ENCODE peak calls at places on chromosome 12, in eight cellular contexts. Y is T-helper 17 cell, J is RPMI7951, C is GM12892, L is ovary, D is NCI-H345, A is neural crest cell, O is HepG2. U is an unnamed sample.
A peak's percentile ranks its signal among the peaks of the same experiment; 100 is the strongest.

GRCh38 chr12:12642916-12643315 is 31.2 kb downstream of the CREBL2 start:
- DNase-seq in A (no peak), C (no peak), J (no peak), O (no peak), Y (no peak), L (no peak), D (no peak), U (no peak)

GRCh38 chr12:88691811-88692210 is 111.5 kb upstream of the KITLG start:
- DNase-seq in Y (no peak), D (no peak), O (no peak), L (no peak), C (no peak), J (no peak), A (no peak), U (no peak)

GRCh38 chr12:15732341-15733061 is 56.7 kb downstream of the EPS8 start:
- DNase-seq in D (no peak), L (no peak), O (peak; percentile 58), J (peak; percentile 39), Y (no peak), A (no peak), C (no peak), U (no peak)

GRCh38 chr12:124461851-124462623 is 105.4 kb downstream of the NCOR2 start:
- DNase-seq in L (no peak), C (no peak), J (no peak), D (no peak), A (no peak), O (no peak), Y (no peak), U (no peak)

GRCh38 chr12:22631863-22632463 is 7.0 kb downstream of the ETNK1 start:
- DNase-seq in L (no peak), A (no peak), C (no peak), Y (no peak), D (no peak), J (peak; percentile 2), O (no peak), U (no peak)

GRCh38 chr12:93167841-93168492 is 209.8 kb upstream of the NUDT4 start:
- DNase-seq in O (peak; percentile 20), J (peak; percentile 28), C (no peak), Y (no peak), A (no peak), D (peak; percentile 2), L (no peak), U (peak; percentile 11)

GRCh38 chr12:69066420-69067373 is 133.7 kb upstream of the CPM start:
- DNase-seq in D (no peak), A (no peak), C (no peak), Y (no peak), O (no peak), J (no peak), L (no peak), U (no peak)

GRCh38 chr12:87661770-87662402 is 367.3 kb downstream of the C12orf50 start:
- DNase-seq in A (no peak), O (no peak), D (no peak), Y (no peak), J (peak; percentile 6), L (no peak), C (no peak), U (no peak)

GRCh38 chr12:42483534-42483857 is 106.0 kb downstream of the PRICKLE1 start:
- DNase-seq in D (no peak), Y (peak; percentile 11), J (no peak), L (peak; percentile 78), A (no peak), C (peak; percentile 41), O (no peak), U (peak; percentile 22)

GRCh38 chr12:131840643-131841416 is 12.6 kb downstream of the MMP17 start:
- DNase-seq in Y (no peak), J (no peak), O (no peak), L (no peak), D (no peak), A (no peak), C (no peak), U (no peak)

GRCh38 chr12:108332791-108333382 is 6.2 kb downstream of the CMKLR1 start:
- DNase-seq in D (no peak), A (no peak), C (no peak), Y (no peak), J (peak; percentile 85), O (no peak), L (no peak), U (no peak)

GRCh38 chr12:95446511-95446910 is 27.4 kb upstream of the METAP2 start:
- DNase-seq in D (no peak), O (peak; percentile 25), J (no peak), A (peak; percentile 32), Y (no peak), C (no peak), L (peak; percentile 42), U (no peak)

GRCh38 chr12:98896938-98897337 is 251.8 kb downstream of the APAF1 start:
- DNase-seq in A (peak; percentile 8), D (no peak), Y (no peak), J (no peak), L (no peak), O (no peak), C (no peak), U (no peak)

GRCh38 chr12:97745406-97746101 is 282.9 kb downstream of the RMST start:
- DNase-seq in Y (no peak), O (no peak), J (no peak), C (no peak), D (no peak), A (no peak), L (no peak), U (no peak)

GRCh38 chr12:57133013-57133569 is 4.8 kb downstream of the LRP1 start:
- DNase-seq in D (no peak), C (no peak), O (no peak), A (no peak), J (peak; percentile 57), L (no peak), Y (no peak), U (no peak)

GRCh38 chr12:29569392-29569791 is 71.9 kb upstream of the OVCH1 start:
- DNase-seq in J (no peak), C (no peak), A (no peak), D (no peak), L (no peak), Y (no peak), O (no peak), U (no peak)

GRCh38 chr12:79127268-79127895 is 262.8 kb downstream of the SYT1 start:
- DNase-seq in D (no peak), C (no peak), L (no peak), O (no peak), A (no peak), J (peak; percentile 76), Y (no peak), U (no peak)

GRCh38 chr12:116066381-116067230 is 210.9 kb downstream of the MED13L start:
- DNase-seq in C (no peak), L (no peak), A (peak; percentile 35), O (peak; percentile 34), J (peak; percentile 42), Y (peak; percentile 13), D (peak; percentile 3), U (peak; percentile 44)

GRCh38 chr12:115443351-115443938 is 759.5 kb upstream of the TBX3 start:
- DNase-seq in D (no peak), O (no peak), L (no peak), C (no peak), A (no peak), J (no peak), Y (no peak), U (no peak)

GRCh38 chr12:28378749-28379148 is 188.5 kb downstream of the CCDC91 start:
- DNase-seq in J (peak; percentile 79), D (no peak), A (no peak), Y (no peak), O (no peak), L (no peak), C (no peak), U (no peak)

GRCh38 chr12:117158096-117158495 is 32.2 kb downstream of the FBXO21 start:
- DNase-seq in L (no peak), C (no peak), D (no peak), A (no peak), Y (no peak), O (no peak), J (no peak), U (no peak)

GRCh38 chr12:80778005-80778541 is 61.4 kb downstream of the MYF5 start:
- DNase-seq in D (peak; percentile 97), Y (no peak), C (peak; percentile 9), A (no peak), O (peak; percentile 96), J (peak; percentile 82), L (no peak), U (peak; percentile 1)

GRCh38 chr12:104687823-104688573 is 231.2 kb downstream of the CHST11 start:
- DNase-seq in C (no peak), J (no peak), Y (no peak), L (no peak), A (no peak), O (no peak), D (no peak), U (no peak)

U was measured in stimulated activated CD4-positive, alpha-beta T cell treated with anti-CD3 and anti-CD28 coated beads, Interleukin-12 subunit alpha, Interleukin-12 subunit beta, amount 100 ng/mL, for 4 hours.